ENCODE peak calls at places on chromosomes 2 and 18, in seven cellular contexts. X is mesendoderm, J is H1, O is IMR-90, P is neuronal stem cell, M is H9, C is trophoblast cell. S is an unnamed sample.

GRCh38 chr18:58337688-58338087 is 291.2 kb downstream of the ALPK2 start:
- DNase-seq in X (no peak), J (no peak), O (no peak), P (no peak), M (no peak), C (no peak), S (peak; percentile 82)

GRCh38 chr2:227939271-227940027 is 68.0 kb downstream of the DAW1 start:
- DNase-seq in X (peak; percentile 71), J (peak; percentile 25), O (peak; percentile 15), P (peak; percentile 67), M (peak; percentile 64), C (peak; percentile 69), S (peak; percentile 13)

GRCh38 chr2:18656048-18656447 is 66.7 kb upstream of the NT5C1B start:
- DNase-seq in X (no peak), J (no peak), O (no peak), P (no peak), M (no peak), C (no peak), S (no peak)

GRCh38 chr2:44934024-44934423 is 7.5 kb upstream of the SIX3 start:
- DNase-seq in X (peak; percentile 70), J (no peak), O (no peak), P (no peak), M (peak; percentile 76), C (no peak), S (no peak)

GRCh38 chr2:178718988-178719387 is 88.2 kb downstream of the TTN start:
- DNase-seq in X (no peak), J (no peak), O (no peak), P (no peak), M (no peak), C (no peak), S (no peak)

GRCh38 chr2:190637331-190637734 is 11.6 kb upstream of the NAB1 start:
- DNase-seq in X (peak; percentile 83), J (no peak), O (peak; percentile 66), P (no peak), M (no peak), C (no peak), S (peak; percentile 57)

GRCh38 chr18:24054130-24054529 is 39.6 kb downstream of the TTC39C start:
- DNase-seq in X (no peak), J (no peak), O (peak; percentile 47), P (no peak), M (no peak), C (no peak), S (no peak)

GRCh38 chr18:63879684-63880083 is 7.8 kb upstream of the SERPINB2 start:
- DNase-seq in X (peak; percentile 16), J (no peak), O (peak; percentile 62), P (no peak), M (no peak), C (peak; percentile 88), S (peak; percentile 23)

GRCh38 chr2:62662548-62662947 is 43.0 kb upstream of the EHBP1 start:
- DNase-seq in X (no peak), J (no peak), O (no peak), P (no peak), M (no peak), C (no peak), S (no peak)

GRCh38 chr2:219784178-219784577 is 156.7 kb downstream of the SLC4A3 start:
- DNase-seq in X (no peak), J (no peak), O (no peak), P (no peak), M (no peak), C (no peak), S (no peak)

GRCh38 chr2:236745420-236746210 is 176.0 kb downstream of the ACKR3 start:
- DNase-seq in X (peak; percentile 92), J (no peak), O (peak; percentile 55), P (no peak), M (no peak), C (peak; percentile 98), S (peak; percentile 78)

GRCh38 chr2:181357979-181358378 is 99.2 kb upstream of the ITGA4 start:
- DNase-seq in X (no peak), J (no peak), O (no peak), P (no peak), M (no peak), C (no peak), S (no peak)

GRCh38 chr2:134217924-134218323 is 35.9 kb upstream of the MGAT5 start:
- DNase-seq in X (no peak), J (no peak), O (peak; percentile 34), P (no peak), M (no peak), C (peak; percentile 58), S (peak; percentile 26)

GRCh38 chr2:105834931-105835330 is 90.2 kb downstream of the NCK2 start:
- DNase-seq in X (no peak), J (no peak), O (no peak), P (no peak), M (no peak), C (no peak), S (no peak)

GRCh38 chr18:26696318-26696717 is 148.0 kb upstream of the KCTD1 start:
- DNase-seq in X (no peak), J (no peak), O (no peak), P (no peak), M (no peak), C (no peak), S (no peak)

GRCh38 chr2:196275646-196276352 is 104.4 kb upstream of the STK17B start:
- DNase-seq in X (no peak), J (no peak), O (peak; percentile 59), P (no peak), M (no peak), C (peak; percentile 81), S (peak; percentile 88)

GRCh38 chr2:110180036-110180435 is 24.8 kb downstream of the NPHP1 start:
- DNase-seq in X (no peak), J (no peak), O (no peak), P (no peak), M (no peak), C (no peak), S (no peak)

GRCh38 chr2:54630841-54631497 is 92.5 kb upstream of the EML6 start:
- DNase-seq in X (no peak), J (no peak), O (no peak), P (no peak), M (no peak), C (no peak), S (no peak)

GRCh38 chr2:74514368-74515270 is at the start of gene TLX2:
- DNase-seq in X (no peak), J (no peak), O (no peak), P (no peak), M (peak; percentile 43), C (no peak), S (no peak)

GRCh38 chr2:130864830-130865229 is 28.1 kb downstream of the ARHGEF4 start:
- DNase-seq in X (no peak), J (no peak), O (peak; percentile 78), P (no peak), M (peak; percentile 17), C (peak; percentile 86), S (no peak)

GRCh38 chr18:76568726-76569125 is 73.7 kb upstream of the ZNF516 start:
- DNase-seq in X (no peak), J (no peak), O (no peak), P (no peak), M (no peak), C (no peak), S (no peak)
- H4K8ac ChIP-seq in X (no peak overlapping the region), J (no peak overlapping the region), O (no peak overlapping the region), P (no peak overlapping the region), M (no peak overlapping the region), C (no peak overlapping the region), S (no peak overlapping the region)

DNA sequence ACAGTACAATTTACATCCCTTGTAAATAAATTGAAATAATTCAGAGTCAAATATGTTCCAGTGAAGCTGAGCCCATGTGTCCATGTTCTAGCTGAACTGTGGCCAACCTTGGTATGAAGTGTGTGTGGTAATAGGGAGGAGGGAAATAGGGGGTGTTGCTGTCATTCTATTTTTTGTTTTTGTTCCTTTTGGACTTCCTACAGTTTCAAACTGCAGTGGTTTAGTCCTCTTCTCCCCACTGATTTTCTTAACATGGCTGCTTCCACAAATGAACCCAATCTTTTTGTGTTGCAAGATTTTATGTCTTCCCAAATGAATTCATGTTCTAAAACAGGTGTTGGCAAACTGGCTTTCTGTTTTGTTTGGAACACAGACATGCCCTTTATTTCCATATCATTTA is 156.9 kb downstream of the CCBE1 start:
- DNase-seq in X (no peak), J (no peak), O (no peak), P (no peak), M (no peak), C (no peak), S (no peak)
- H4K8ac ChIP-seq in X (no peak overlapping the region), J (no peak overlapping the region), O (no peak overlapping the region), P (no peak overlapping the region), M (no peak overlapping the region), C (no peak overlapping the region), S (no peak overlapping the region)

GRCh38 chr2:175074478-175074877 is 69.3 kb upstream of the CHN1 start:
- DNase-seq in X (peak; percentile 51), J (no peak), O (no peak), P (no peak), M (peak; percentile 31), C (no peak), S (no peak)
- H4K8ac ChIP-seq in X (no peak overlapping the region), J (no peak overlapping the region), O (no peak overlapping the region), P (no peak overlapping the region), M (no peak overlapping the region), C (no peak overlapping the region), S (no peak overlapping the region)

GRCh38 chr18:62745089-62745751 is 29.9 kb downstream of the PHLPP1 start:
- DNase-seq in X (no peak), J (no peak), O (no peak), P (no peak), M (no peak), C (peak; percentile 59), S (no peak)
- H4K8ac ChIP-seq in X (no peak overlapping the region), J (no peak overlapping the region), O (no peak overlapping the region), P (no peak overlapping the region), M (no peak overlapping the region), C (no peak overlapping the region), S (no peak overlapping the region)

GRCh38 chr2:216441308-216442010 is 29.2 kb downstream of the SMARCAL1 start:
- DNase-seq in X (no peak), J (no peak), O (no peak), P (no peak), M (no peak), C (no peak), S (no peak)

GRCh38 chr2:216431457-216431856 is 19.2 kb downstream of the SMARCAL1 start:
- DNase-seq in X (no peak), J (no peak), O (no peak), P (no peak), M (no peak), C (no peak), S (no peak)

GRCh38 chr2:216430811-216431210 is 18.5 kb downstream of the SMARCAL1 start:
- DNase-seq in X (no peak), J (no peak), O (no peak), P (no peak), M (no peak), C (no peak), S (no peak)

GRCh38 chr2:216436369-216436768 is 24.1 kb downstream of the SMARCAL1 start:
- DNase-seq in X (no peak), J (no peak), O (peak; percentile 90), P (no peak), M (no peak), C (no peak), S (no peak)
- H4K8ac ChIP-seq in X (no peak overlapping the region), J (no peak overlapping the region), O (no peak overlapping the region), P (no peak overlapping the region), M (no peak overlapping the region), C (no peak overlapping the region), S (no peak overlapping the region)